ENCODE peak calls at places on chromosomes 3 and 15, in seven cellular contexts. One of them, this sample, is unnamed.

GRCh38 chr3:71035314-71035713 is 548.2 kb downstream of the FOXP1 start:
- DNase-seq in A549: no peak
- DNase-seq in endothelial cell of umbilical vein: peak; percentile 96
- DNase-seq in breast epithelium: no peak
- DNase-seq in transverse colon: peak; percentile 77
- DNase-seq in tibial nerve: no peak
- DNase-seq in vagina: no peak
- DNase-seq in this sample: no peak

GRCh38 chr3:32869513-32870047 is 51.8 kb downstream of the TRIM71 start:
- DNase-seq in A549: no peak
- DNase-seq in endothelial cell of umbilical vein: no peak
- DNase-seq in breast epithelium: no peak
- DNase-seq in transverse colon: no peak
- DNase-seq in tibial nerve: no peak
- DNase-seq in vagina: no peak
- DNase-seq in this sample: no peak

GRCh38 chr3:194275231-194275671 is 75.9 kb downstream of the CPN2 start:
- DNase-seq in A549: peak; percentile 19
- DNase-seq in endothelial cell of umbilical vein: peak; percentile 24
- DNase-seq in breast epithelium: peak; percentile 18
- DNase-seq in transverse colon: no peak
- DNase-seq in tibial nerve: no peak
- DNase-seq in vagina: no peak
- DNase-seq in this sample: peak; percentile 77

GRCh38 chr3:128485283-128486156 is 7.5 kb downstream of the GATA2 start:
- DNase-seq in A549: no peak
- DNase-seq in endothelial cell of umbilical vein: no peak
- DNase-seq in breast epithelium: no peak
- DNase-seq in transverse colon: no peak
- DNase-seq in tibial nerve: no peak
- DNase-seq in vagina: no peak
- DNase-seq in this sample: no peak

GRCh38 chr3:146164951-146165350 is 4.0 kb upstream of the PLOD2 start:
- DNase-seq in A549: peak; percentile 58
- DNase-seq in endothelial cell of umbilical vein: no peak
- DNase-seq in breast epithelium: no peak
- DNase-seq in transverse colon: peak; percentile 45
- DNase-seq in tibial nerve: no peak
- DNase-seq in vagina: no peak
- DNase-seq in this sample: no peak

GRCh38 chr3:119315600-119316312 is 21.6 kb downstream of the ARHGAP31 start:
- DNase-seq in A549: no peak
- DNase-seq in endothelial cell of umbilical vein: no peak
- DNase-seq in breast epithelium: no peak
- DNase-seq in transverse colon: no peak
- DNase-seq in tibial nerve: no peak
- DNase-seq in vagina: no peak
- DNase-seq in this sample: no peak

GRCh38 chr3:28924744-28925360 is 356.0 kb upstream of the RBMS3 start:
- DNase-seq in A549: peak; percentile 32
- DNase-seq in endothelial cell of umbilical vein: no peak
- DNase-seq in breast epithelium: no peak
- DNase-seq in transverse colon: no peak
- DNase-seq in tibial nerve: no peak
- DNase-seq in vagina: no peak
- DNase-seq in this sample: no peak

GRCh38 chr3:119524931-119525662 is 26.8 kb downstream of the TIMMDC1 start:
- DNase-seq in A549: no peak
- DNase-seq in endothelial cell of umbilical vein: peak; percentile 44
- DNase-seq in breast epithelium: no peak
- DNase-seq in transverse colon: no peak
- DNase-seq in tibial nerve: no peak
- DNase-seq in vagina: no peak
- DNase-seq in this sample: no peak

GRCh38 chr15:61275901-61276300 is 46.8 kb upstream of the RORA start:
- DNase-seq in A549: no peak
- DNase-seq in endothelial cell of umbilical vein: no peak
- DNase-seq in breast epithelium: peak; percentile 58
- DNase-seq in transverse colon: no peak
- DNase-seq in tibial nerve: no peak
- DNase-seq in vagina: no peak
- DNase-seq in this sample: no peak

GRCh38 chr3:191220908-191221307 is 21.9 kb downstream of the OSTN start:
- DNase-seq in A549: peak; percentile 6
- DNase-seq in endothelial cell of umbilical vein: no peak
- DNase-seq in breast epithelium: no peak
- DNase-seq in transverse colon: no peak
- DNase-seq in tibial nerve: no peak
- DNase-seq in vagina: no peak
- DNase-seq in this sample: no peak

GRCh38 chr3:172449468-172450149 is 1.4 kb upstream of the GHSR start:
- DNase-seq in A549: no peak
- DNase-seq in endothelial cell of umbilical vein: peak; percentile 46
- DNase-seq in breast epithelium: no peak
- DNase-seq in transverse colon: no peak
- DNase-seq in tibial nerve: no peak
- DNase-seq in vagina: no peak
- DNase-seq in this sample: peak; percentile 63

GRCh38 chr3:134904333-134904771 is 109.3 kb downstream of the EPHB1 start:
- DNase-seq in A549: no peak
- DNase-seq in endothelial cell of umbilical vein: no peak
- DNase-seq in breast epithelium: no peak
- DNase-seq in transverse colon: no peak
- DNase-seq in tibial nerve: no peak
- DNase-seq in vagina: no peak
- DNase-seq in this sample: no peak

GRCh38 chr3:194271459-194272035 is 79.6 kb downstream of the CPN2 start:
- DNase-seq in A549: no peak
- DNase-seq in endothelial cell of umbilical vein: peak; percentile 75
- DNase-seq in breast epithelium: no peak
- DNase-seq in transverse colon: no peak
- DNase-seq in tibial nerve: no peak
- DNase-seq in vagina: no peak
- DNase-seq in this sample: no peak

GRCh38 chr3:50817756-50818518 is 143.2 kb downstream of the DOCK3 start:
- DNase-seq in A549: no peak
- DNase-seq in endothelial cell of umbilical vein: no peak
- DNase-seq in breast epithelium: no peak
- DNase-seq in transverse colon: no peak
- DNase-seq in tibial nerve: no peak
- DNase-seq in vagina: no peak
- DNase-seq in this sample: no peak

GRCh38 chr15:30953731-30954378 is 37.6 kb downstream of the MTMR10 start:
- DNase-seq in A549: peak; percentile 96
- DNase-seq in endothelial cell of umbilical vein: peak; percentile 37
- DNase-seq in breast epithelium: no peak
- DNase-seq in transverse colon: no peak
- DNase-seq in tibial nerve: no peak
- DNase-seq in vagina: no peak
- DNase-seq in this sample: no peak

GRCh38 chr3:188124184-188124583 is 29.8 kb upstream of the LPP start:
- DNase-seq in A549: no peak
- DNase-seq in endothelial cell of umbilical vein: no peak
- DNase-seq in breast epithelium: no peak
- DNase-seq in transverse colon: no peak
- DNase-seq in tibial nerve: no peak
- DNase-seq in vagina: no peak
- DNase-seq in this sample: no peak

GRCh38 chr3:178597388-178597787 is 61.2 kb downstream of the KCNMB2 start:
- DNase-seq in A549: no peak
- DNase-seq in endothelial cell of umbilical vein: no peak
- DNase-seq in breast epithelium: no peak
- DNase-seq in transverse colon: no peak
- DNase-seq in tibial nerve: no peak
- DNase-seq in vagina: no peak
- DNase-seq in this sample: no peak

GRCh38 chr15:79820820-79821219 is 76.0 kb downstream of the MTHFS start:
- DNase-seq in A549: no peak
- DNase-seq in endothelial cell of umbilical vein: no peak
- DNase-seq in breast epithelium: no peak
- DNase-seq in transverse colon: no peak
- DNase-seq in tibial nerve: no peak
- DNase-seq in vagina: no peak
- DNase-seq in this sample: no peak
- H3K4me3 ChIP-seq in A549: no peak overlapping the region
- H3K4me3 ChIP-seq in endothelial cell of umbilical vein: no peak overlapping the region
- H3K4me3 ChIP-seq in breast epithelium: no peak overlapping the region
- H3K4me3 ChIP-seq in transverse colon: no peak overlapping the region
- H3K4me3 ChIP-seq in tibial nerve: no peak overlapping the region
- H3K4me3 ChIP-seq in vagina: no peak overlapping the region
- H3K4me3 ChIP-seq in this sample: no peak overlapping the region

GRCh38 chr3:196081834-196082470 is at the start of gene TFRC:
- DNase-seq in A549: peak; percentile 90
- DNase-seq in endothelial cell of umbilical vein: peak; percentile 87
- DNase-seq in breast epithelium: peak; percentile 88
- DNase-seq in transverse colon: peak; percentile 97
- DNase-seq in tibial nerve: peak; percentile 84
- DNase-seq in vagina: peak; percentile 92
- DNase-seq in this sample: peak; percentile 93

GRCh38 chr3:196085534-196085933 is 3.6 kb upstream of the TFRC start:
- DNase-seq in A549: no peak
- DNase-seq in endothelial cell of umbilical vein: no peak
- DNase-seq in breast epithelium: no peak
- DNase-seq in transverse colon: no peak
- DNase-seq in tibial nerve: no peak
- DNase-seq in vagina: no peak
- DNase-seq in this sample: no peak

GRCh38 chr3:196082471-196082971 is 631 bp upstream of the TFRC start:
- DNase-seq in A549: no peak
- DNase-seq in endothelial cell of umbilical vein: no peak
- DNase-seq in breast epithelium: no peak
- DNase-seq in transverse colon: no peak
- DNase-seq in tibial nerve: no peak
- DNase-seq in vagina: no peak
- DNase-seq in this sample: no peak

GRCh38 chr3:196080517-196080841 is 1.4 kb downstream of the TFRC start:
- DNase-seq in A549: no peak
- DNase-seq in endothelial cell of umbilical vein: no peak
- DNase-seq in breast epithelium: no peak
- DNase-seq in transverse colon: peak; percentile 38
- DNase-seq in tibial nerve: no peak
- DNase-seq in vagina: no peak
- DNase-seq in this sample: no peak

DNA sequence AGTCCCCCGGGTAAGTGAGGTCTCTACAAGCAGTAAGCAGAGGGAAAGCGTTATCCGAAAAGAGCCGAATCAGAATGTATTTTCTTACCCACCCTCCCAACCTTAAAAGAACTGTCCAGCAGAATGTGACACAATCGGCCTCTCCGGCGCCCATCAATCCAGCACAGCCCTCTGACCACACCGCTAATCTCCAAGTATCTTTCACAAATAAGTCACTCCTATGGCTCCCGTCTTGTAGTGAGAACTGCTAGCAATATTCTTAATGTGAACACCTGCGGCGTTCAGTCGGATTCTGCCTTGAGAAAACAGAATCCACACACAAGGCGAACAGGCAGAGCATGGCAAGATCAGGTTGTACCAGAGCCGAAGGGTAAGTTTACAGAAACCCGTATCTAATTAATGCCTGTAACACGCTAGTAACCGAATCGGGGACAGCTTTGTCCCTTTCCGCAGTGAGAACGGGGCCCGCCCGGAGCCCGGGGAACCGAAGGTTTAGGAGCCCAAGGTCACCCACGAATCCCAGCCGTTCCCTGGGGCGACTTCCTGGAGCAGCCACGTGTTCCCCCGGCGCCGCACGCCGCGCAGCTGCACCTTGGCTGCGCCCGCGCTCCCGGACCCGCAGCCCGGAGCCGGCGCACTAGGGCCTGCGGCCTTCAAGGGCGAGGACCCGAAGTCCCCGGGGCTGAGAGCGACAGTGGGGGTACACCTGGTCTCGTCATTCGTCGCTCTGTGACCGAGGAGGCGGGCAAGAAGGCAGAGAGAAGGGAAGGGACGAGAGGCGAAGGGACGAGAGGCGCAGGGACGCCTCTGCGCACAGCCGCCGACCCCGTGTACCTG is 675 bp downstream of the TFRC start:
- DNase-seq in A549: peak; percentile 30
- DNase-seq in endothelial cell of umbilical vein: peak; percentile 61
- DNase-seq in breast epithelium: peak; percentile 32
- DNase-seq in transverse colon: peak; percentile 80
- DNase-seq in tibial nerve: no peak
- DNase-seq in vagina: no peak
- DNase-seq in this sample: peak; percentile 80
- TF ChIP-seq POLR2A in A549: no peak
- TF ChIP-seq POLR2A in endothelial cell of umbilical vein: no peak
- TF ChIP-seq POLR2A in breast epithelium: no peak
- TF ChIP-seq POLR2A in transverse colon: no peak
- TF ChIP-seq POLR2A in tibial nerve: no peak
- TF ChIP-seq POLR2A in vagina: no peak
- TF ChIP-seq POLR2A in this sample: no peak

GRCh38 chr3:12875857-12876451 is 34.6 kb upstream of the RPL32 start:
- DNase-seq in A549: no peak
- DNase-seq in endothelial cell of umbilical vein: peak; percentile 20
- DNase-seq in breast epithelium: no peak
- DNase-seq in transverse colon: peak; percentile 46
- DNase-seq in tibial nerve: no peak
- DNase-seq in vagina: no peak
- DNase-seq in this sample: peak; percentile 67
- H3K4me3 ChIP-seq in A549: peak overlapping the region; percentile 35
- H3K4me3 ChIP-seq in endothelial cell of umbilical vein: no peak overlapping the region
- H3K4me3 ChIP-seq in breast epithelium: peak overlapping the region; percentile 6
- H3K4me3 ChIP-seq in transverse colon: no peak overlapping the region
- H3K4me3 ChIP-seq in tibial nerve: peak overlapping the region; percentile 15
- H3K4me3 ChIP-seq in vagina: peak overlapping the region; percentile 41
- H3K4me3 ChIP-seq in this sample: no peak overlapping the region

DNA sequence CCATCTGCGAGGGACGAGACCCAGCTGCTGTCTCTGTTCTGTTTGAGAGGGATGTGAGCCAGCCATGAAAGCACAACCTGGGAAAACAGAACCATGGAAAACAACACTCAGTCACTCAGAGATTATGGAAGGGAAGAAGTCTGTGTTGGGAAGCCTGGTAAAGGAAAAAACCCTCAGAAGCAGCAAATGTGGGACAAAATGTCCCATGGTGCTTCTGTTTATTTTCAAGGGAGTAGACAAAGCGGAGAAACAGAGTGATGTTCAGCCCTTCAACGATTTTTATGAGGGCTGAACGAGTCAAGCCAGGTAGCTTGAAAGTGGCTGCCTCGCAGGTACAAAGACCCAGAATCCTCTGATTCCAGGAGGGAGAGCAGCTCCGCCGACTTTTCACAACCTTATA is 59.3 kb downstream of the DCLK3 start:
- DNase-seq in A549: no peak
- DNase-seq in endothelial cell of umbilical vein: no peak
- DNase-seq in breast epithelium: no peak
- DNase-seq in transverse colon: no peak
- DNase-seq in tibial nerve: no peak
- DNase-seq in vagina: peak; percentile 54
- DNase-seq in this sample: no peak
- TF ChIP-seq POLR2A in A549: no peak
- TF ChIP-seq POLR2A in endothelial cell of umbilical vein: no peak
- TF ChIP-seq POLR2A in breast epithelium: no peak
- TF ChIP-seq POLR2A in transverse colon: no peak
- TF ChIP-seq POLR2A in tibial nerve: no peak
- TF ChIP-seq POLR2A in vagina: no peak
- TF ChIP-seq POLR2A in this sample: no peak

This sample was measured in adrenal gland.